ENCODE peak calls at places on chromosome 6, in seven cellular contexts. S is SW 1271; E is HT-29; Q is activated naive CD4-positive, alpha-beta T cell; Y is G401; X is fibroblast of mammary gland; K is endothelial cell. A is an unnamed sample.
A peak's percentile ranks its signal among the peaks of the same experiment; 100 is the strongest.

GRCh38 chr6:169217972-169218371 is 35.7 kb downstream of the THBS2 start:
- DNase-seq in S (no peak), E (no peak), Q (no peak), Y (no peak), X (no peak), K (no peak), A (no peak)

GRCh38 chr6:137903933-137904821 is 37.1 kb downstream of the TNFAIP3 start:
- DNase-seq in S (no peak), E (peak; percentile 38), Q (no peak), Y (no peak), X (peak; percentile 58), K (no peak), A (no peak)

GRCh38 chr6:18118330-18118729 is 4.1 kb downstream of the NHLRC1 start:
- DNase-seq in S (no peak), E (no peak), Q (no peak), Y (peak; percentile 85), X (no peak), K (no peak), A (no peak)

GRCh38 chr6:21780601-21781000 is 187.1 kb downstream of the SOX4 start:
- DNase-seq in S (no peak), E (no peak), Q (no peak), Y (no peak), X (no peak), K (no peak), A (no peak)

GRCh38 chr6:125940691-125941090 is 15.9 kb upstream of the HINT3 start:
- DNase-seq in S (no peak), E (no peak), Q (no peak), Y (no peak), X (no peak), K (no peak), A (no peak)

GRCh38 chr6:722608-723007 is 29.7 kb upstream of the EXOC2 start:
- DNase-seq in S (no peak), E (no peak), Q (no peak), Y (no peak), X (peak; percentile 66), K (no peak), A (no peak)

GRCh38 chr6:30219244-30219643 is 6.0 kb upstream of the TRIM26 start:
- DNase-seq in S (no peak), E (peak; percentile 80), Q (no peak), Y (peak; percentile 91), X (peak; percentile 54), K (peak; percentile 57), A (peak; percentile 65)

GRCh38 chr6:27894839-27895762 is 17.1 kb downstream of the OR2B2 start:
- DNase-seq in S (peak; percentile 64), E (peak; percentile 78), Q (peak; percentile 28), Y (peak; percentile 91), X (peak; percentile 89), K (peak; percentile 43), A (peak; percentile 89)

GRCh38 chr6:125598422-125598821 is 151.0 kb upstream of the HEY2 start:
- DNase-seq in S (no peak), E (peak; percentile 15), Q (no peak), Y (no peak), X (peak; percentile 78), K (no peak), A (peak; percentile 70)

GRCh38 chr6:132841967-132842366 is 27.6 kb downstream of the RPS12 start:
- DNase-seq in S (no peak), E (no peak), Q (no peak), Y (no peak), X (no peak), K (no peak), A (no peak)

GRCh38 chr6:148898360-148899005 is 151.7 kb downstream of the UST start:
- DNase-seq in S (no peak), E (no peak), Q (no peak), Y (no peak), X (no peak), K (no peak), A (no peak)

GRCh38 chr6:129637340-129638054 is 72.5 kb downstream of the ARHGAP18 start:
- DNase-seq in S (no peak), E (peak; percentile 54), Q (no peak), Y (no peak), X (no peak), K (no peak), A (no peak)

GRCh38 chr6:34510299-34510698 is 44.4 kb downstream of the PACSIN1 start:
- DNase-seq in S (no peak), E (no peak), Q (no peak), Y (no peak), X (no peak), K (no peak), A (no peak)

GRCh38 chr6:169678342-169678741 is 23.5 kb downstream of the WDR27 start:
- DNase-seq in S (no peak), E (no peak), Q (no peak), Y (no peak), X (no peak), K (no peak), A (no peak)

GRCh38 chr6:124530926-124531325 is 431.3 kb upstream of the RNF217 start:
- DNase-seq in S (no peak), E (no peak), Q (no peak), Y (no peak), X (no peak), K (no peak), A (no peak)

GRCh38 chr6:146805546-146806325 is 207.0 kb downstream of the ADGB start:
- DNase-seq in S (no peak), E (no peak), Q (no peak), Y (no peak), X (no peak), K (no peak), A (no peak)